ENCODE peak calls at places on chromosome 9, in five cellular contexts. C is A549, E is GM23248, W is cardiac fibroblast, Q is SK-N-SH. H is an unnamed sample.

GRCh38 chr9:69805962-69806633 is 14.5 kb upstream of the CFAP95 start:
- DNase-seq in W (peak; percentile 26), E (no peak), Q (no peak), C (no peak), H (no peak)

GRCh38 chr9:131257266-131258025 is 18.9 kb downstream of the FAM78A start:
- DNase-seq in E (no peak), W (no peak), Q (no peak), C (no peak), H (no peak)

GRCh38 chr9:112867275-112867991 is 23.2 kb downstream of the SLC46A2 start:
- DNase-seq in C (peak; percentile 80), Q (no peak), W (peak; percentile 86), E (peak; percentile 88), H (peak; percentile 71)

GRCh38 chr9:136551401-136552116 is 5.7 kb upstream of the NOTCH1 start:
- DNase-seq in Q (no peak), W (peak; percentile 78), E (peak; percentile 89), C (peak; percentile 58), H (no peak)

GRCh38 chr9:72648811-72649414 is 127.5 kb downstream of the TMC1 start:
- DNase-seq in Q (no peak), C (no peak), E (no peak), W (no peak), H (no peak)

GRCh38 chr9:73200694-73201432 is 49.2 kb downstream of the ANXA1 start:
- DNase-seq in E (peak; percentile 54), W (peak; percentile 55), C (peak; percentile 44), Q (peak; percentile 10), H (no peak)

GRCh38 chr9:131387394-131387793 is 6.5 kb upstream of the PRRC2B start:
- DNase-seq in W (no peak), C (no peak), Q (no peak), E (no peak), H (no peak)

GRCh38 chr9:7844283-7844682 is 44.7 kb upstream of the DMAC1 start:
- DNase-seq in W (peak; percentile 5), Q (peak; percentile 9), E (peak; percentile 18), C (peak; percentile 27), H (peak; percentile 2)

GRCh38 chr9:82549174-82549821 is 513.6 kb downstream of the RASEF start:
- DNase-seq in C (no peak), E (no peak), W (no peak), Q (no peak), H (no peak)

GRCh38 chr9:136722969-136723356 is 10.6 kb downstream of the DIPK1B start:
- DNase-seq in C (peak; percentile 53), Q (peak; percentile 49), E (no peak), W (no peak), H (no peak)

GRCh38 chr9:86946712-86947145 is 577 bp downstream of the GAS1 start:
- DNase-seq in W (peak; percentile 76), Q (peak; percentile 72), E (peak; percentile 81), C (peak; percentile 53), H (peak; percentile 25)

GRCh38 chr9:99826579-99826978 is 4.9 kb downstream of the NR4A3 start:
- DNase-seq in E (peak; percentile 25), W (no peak), Q (no peak), C (no peak), H (no peak)

GRCh38 chr9:117092582-117092981 is 322.3 kb downstream of the ASTN2 start:
- DNase-seq in W (peak; percentile 36), C (peak; percentile 52), E (peak; percentile 58), Q (no peak), H (no peak)

GRCh38 chr9:95494022-95494415 is 22.8 kb downstream of the PTCH1 start:
- DNase-seq in E (no peak), Q (peak; percentile 94), C (no peak), W (no peak), H (no peak)

GRCh38 chr9:135989722-135990467 is 28.7 kb upstream of the UBAC1 start:
- DNase-seq in C (no peak), W (no peak), Q (no peak), E (no peak), H (no peak)

GRCh38 chr9:121651295-121652036 is at the start of gene DAB2IP:
- DNase-seq in Q (peak; percentile 93), C (no peak), W (peak; percentile 50), E (peak; percentile 69), H (no peak)
- H3K4me3 ChIP-seq in Q (peak within 1 kb of the TSS; percentile 59), C (peak within 1 kb of the TSS; percentile 88), W (peak within 1 kb of the TSS; percentile 28), E (peak within 1 kb of the TSS; percentile 66), H (peak within 1 kb of the TSS; percentile 53)

DNA sequence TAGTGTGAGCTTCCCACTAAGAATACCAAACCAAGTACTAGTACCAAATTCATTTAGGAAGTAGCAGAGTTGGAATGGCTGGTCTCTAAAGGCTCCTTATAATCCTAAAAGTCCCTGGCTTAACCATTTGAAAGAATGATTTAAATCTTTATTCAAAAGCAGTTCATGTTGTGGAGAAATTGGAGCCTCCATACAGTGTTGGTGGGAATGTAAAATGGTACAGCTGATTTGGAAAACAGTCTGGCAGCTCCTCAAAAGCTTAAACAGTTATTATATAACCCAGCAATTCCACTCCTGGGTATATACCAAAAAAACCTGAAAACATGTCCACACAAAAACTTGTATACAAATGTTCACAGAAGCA is 2.9 kb downstream of the PLIN2 start:
- DNase-seq in E (no peak), C (no peak), Q (no peak), W (no peak), H (no peak)
- H3K4me3 ChIP-seq in E (peak overlapping the region; percentile 95), C (no peak overlapping the region), Q (no peak overlapping the region), W (peak overlapping the region; percentile 82), H (no peak overlapping the region)

GRCh38 chr9:128150594-128151342 is 1.5 kb downstream of the LCN2 start:
- DNase-seq in Q (peak; percentile 64), W (no peak), E (no peak), C (peak; percentile 42), H (no peak)

GRCh38 chr9:128151343-128152132 is 2.3 kb downstream of the LCN2 start:
- DNase-seq in Q (no peak), C (no peak), E (no peak), W (no peak), H (no peak)

GRCh38 chr9:128148509-128149000 is 698 bp upstream of the LCN2 start:
- DNase-seq in W (no peak), E (no peak), C (no peak), Q (no peak), H (no peak)

GRCh38 chr9:128149951-128150593 is 819 bp downstream of the LCN2 start:
- DNase-seq in W (no peak), C (no peak), E (no peak), Q (no peak), H (no peak)

DNA sequence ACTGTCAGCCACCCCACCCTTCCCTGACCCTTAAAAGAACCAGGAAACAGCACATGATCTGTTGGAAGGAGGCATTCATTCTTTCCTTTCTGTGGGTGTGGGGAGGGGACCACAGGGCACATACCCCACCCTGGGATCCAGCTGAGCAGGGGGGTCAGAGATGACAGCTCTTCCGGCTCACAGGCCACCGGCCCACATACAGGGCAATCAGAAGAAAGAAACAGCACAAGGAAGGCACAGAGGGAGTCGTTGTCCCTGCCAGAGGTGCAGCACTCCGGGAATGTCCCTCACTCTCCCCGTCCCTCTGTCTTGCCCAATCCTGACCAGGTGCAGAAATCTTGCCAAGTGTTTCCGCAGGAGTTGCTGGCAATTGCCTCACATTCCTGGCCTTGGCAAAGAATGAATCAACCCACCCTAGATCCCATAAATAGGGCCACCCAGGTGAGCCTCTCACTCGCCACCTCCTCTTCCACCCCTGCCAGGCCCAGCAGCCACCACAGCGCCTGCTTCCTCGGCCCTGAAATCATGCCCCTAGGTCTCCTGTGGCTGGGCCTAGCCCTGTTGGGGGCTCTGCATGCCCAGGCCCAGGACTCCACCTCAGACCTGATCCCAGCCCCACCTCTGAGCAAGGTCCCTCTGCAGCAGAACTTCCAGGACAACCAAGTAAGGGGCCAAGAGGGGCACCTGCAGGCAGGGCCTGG is at the start of gene LCN2:
- DNase-seq in W (peak; percentile 15), Q (no peak), E (no peak), C (peak; percentile 74), H (no peak)
- H3K4me3 ChIP-seq in W (no peak within 1 kb of the TSS), Q (no peak within 1 kb of the TSS), E (no peak within 1 kb of the TSS), C (no peak within 1 kb of the TSS), H (no peak within 1 kb of the TSS)

GRCh38 chr9:97979778-97980478 is 3.2 kb upstream of the ANP32B start:
- DNase-seq in W (no peak), Q (no peak), E (peak; percentile 7), C (no peak), H (no peak)

GRCh38 chr9:97981828-97982164 is 1.3 kb upstream of the ANP32B start:
- DNase-seq in W (no peak), E (peak; percentile 55), C (no peak), Q (no peak), H (no peak)

GRCh38 chr9:97978706-97979105 is 4.4 kb upstream of the ANP32B start:
- DNase-seq in W (no peak), Q (no peak), C (no peak), E (no peak), H (no peak)

GRCh38 chr9:97980918-97981827 is 2.0 kb upstream of the ANP32B start:
- DNase-seq in W (no peak), E (peak; percentile 62), Q (peak; percentile 61), C (no peak), H (no peak)

GRCh38 chr9:97980479-97980803 is 2.7 kb upstream of the ANP32B start:
- DNase-seq in W (peak; percentile 39), C (no peak), Q (no peak), E (peak; percentile 76), H (no peak)
- H3K4me3 ChIP-seq in W (no peak overlapping the region), C (no peak overlapping the region), Q (no peak overlapping the region), E (peak overlapping the region; percentile 17), H (no peak overlapping the region)